ENCODE peak calls at places on chromosomes 12 and 14, in six cellular contexts. X, F, V, B, S and G are unnamed samples.

GRCh38 chr12:41264281-41264680 is 76.2 kb downstream of the PDZRN4 start:
- DNase-seq in V (no peak), F (no peak), X (peak; percentile 35), S (no peak), B (no peak), G (no peak)

GRCh38 chr12:108840605-108841328 is 16.6 kb downstream of the SSH1 start:
- DNase-seq in V (no peak), X (no peak), F (no peak), B (no peak), S (no peak), G (no peak)

GRCh38 chr12:53048780-53049401 is 974 bp upstream of the TNS2 start:
- DNase-seq in F (peak; percentile 70), V (peak; percentile 90), X (no peak), S (peak; percentile 51), B (no peak), G (no peak)

GRCh38 chr12:51922762-51923505 is 15.6 kb downstream of the ACVRL1 start:
- DNase-seq in X (peak; percentile 35), B (no peak), S (no peak), F (peak; percentile 74), V (peak; percentile 73), G (no peak)

GRCh38 chr14:105067140-105067968 is 2.1 kb upstream of the GPR132 start:
- DNase-seq in S (no peak), X (peak; percentile 30), V (no peak), B (no peak), F (no peak), G (no peak)

GRCh38 chr12:119695034-119695433 is 27.1 kb downstream of the PRKAB1 start:
- DNase-seq in V (no peak), S (no peak), F (no peak), X (peak; percentile 32), B (no peak), G (no peak)

GRCh38 chr12:67442347-67442841 is 173.2 kb downstream of the CAND1 start:
- DNase-seq in F (peak; percentile 72), B (no peak), S (no peak), V (peak; percentile 34), X (no peak), G (no peak)

GRCh38 chr14:90767899-90768298 is 48.3 kb downstream of the TTC7B start:
- DNase-seq in B (no peak), S (no peak), X (no peak), F (no peak), V (no peak), G (no peak)

GRCh38 chr14:68140111-68140741 is 320.6 kb downstream of the RAD51B start:
- DNase-seq in B (no peak), V (peak; percentile 72), S (peak; percentile 15), X (peak; percentile 99), F (peak; percentile 79), G (peak; percentile 72)

GRCh38 chr12:118404876-118405521 is 28.6 kb downstream of the SUDS3 start:
- DNase-seq in X (peak; percentile 85), F (peak; percentile 69), B (no peak), V (peak; percentile 48), S (peak; percentile 69), G (peak; percentile 73)

GRCh38 chr12:75489613-75490210 is 9.2 kb downstream of the GLIPR1 start:
- DNase-seq in V (no peak), X (peak; percentile 78), B (no peak), S (no peak), F (no peak), G (no peak)

GRCh38 chr14:51104467-51104866 is 9.6 kb upstream of the TRIM9 start:
- DNase-seq in B (no peak), V (no peak), X (no peak), F (no peak), S (no peak), G (no peak)

GRCh38 chr12:27474344-27474743 is 27.8 kb downstream of the SMCO2 start:
- DNase-seq in S (no peak), X (peak; percentile 82), B (no peak), F (no peak), V (no peak), G (no peak)

GRCh38 chr12:92759634-92760268 is 57.0 kb downstream of the PLEKHG7 start:
- DNase-seq in B (no peak), S (no peak), V (no peak), X (peak; percentile 85), F (no peak), G (peak; percentile 33)

GRCh38 chr14:76768671-76769500 is 7.6 kb downstream of the VASH1 start:
- DNase-seq in F (no peak), B (peak; percentile 62), X (no peak), V (no peak), S (no peak), G (no peak)

GRCh38 chr12:40552868-40553267 is 139.4 kb upstream of the CNTN1 start:
- DNase-seq in V (no peak), B (no peak), S (no peak), X (peak; percentile 47), F (no peak), G (no peak)

GRCh38 chr12:50597200-50598195 is 92.7 kb downstream of the DIP2B start:
- DNase-seq in X (peak; percentile 83), B (no peak), S (no peak), F (peak; percentile 10), V (no peak), G (peak; percentile 14)

GRCh38 chr12:4392223-4392742 is 12.8 kb upstream of the FGF23 start:
- DNase-seq in V (peak; percentile 59), X (no peak), B (no peak), F (no peak), S (no peak), G (no peak)

GRCh38 chr12:93883436-93884154 is 206.4 kb downstream of the CRADD start:
- DNase-seq in S (no peak), V (no peak), B (no peak), X (peak; percentile 19), F (no peak), G (no peak)

GRCh38 chr12:92055877-92056276 is 89.8 kb downstream of the BTG1 start:
- DNase-seq in X (peak; percentile 84), B (no peak), V (no peak), F (peak; percentile 52), S (no peak), G (peak; percentile 60)

DNA sequence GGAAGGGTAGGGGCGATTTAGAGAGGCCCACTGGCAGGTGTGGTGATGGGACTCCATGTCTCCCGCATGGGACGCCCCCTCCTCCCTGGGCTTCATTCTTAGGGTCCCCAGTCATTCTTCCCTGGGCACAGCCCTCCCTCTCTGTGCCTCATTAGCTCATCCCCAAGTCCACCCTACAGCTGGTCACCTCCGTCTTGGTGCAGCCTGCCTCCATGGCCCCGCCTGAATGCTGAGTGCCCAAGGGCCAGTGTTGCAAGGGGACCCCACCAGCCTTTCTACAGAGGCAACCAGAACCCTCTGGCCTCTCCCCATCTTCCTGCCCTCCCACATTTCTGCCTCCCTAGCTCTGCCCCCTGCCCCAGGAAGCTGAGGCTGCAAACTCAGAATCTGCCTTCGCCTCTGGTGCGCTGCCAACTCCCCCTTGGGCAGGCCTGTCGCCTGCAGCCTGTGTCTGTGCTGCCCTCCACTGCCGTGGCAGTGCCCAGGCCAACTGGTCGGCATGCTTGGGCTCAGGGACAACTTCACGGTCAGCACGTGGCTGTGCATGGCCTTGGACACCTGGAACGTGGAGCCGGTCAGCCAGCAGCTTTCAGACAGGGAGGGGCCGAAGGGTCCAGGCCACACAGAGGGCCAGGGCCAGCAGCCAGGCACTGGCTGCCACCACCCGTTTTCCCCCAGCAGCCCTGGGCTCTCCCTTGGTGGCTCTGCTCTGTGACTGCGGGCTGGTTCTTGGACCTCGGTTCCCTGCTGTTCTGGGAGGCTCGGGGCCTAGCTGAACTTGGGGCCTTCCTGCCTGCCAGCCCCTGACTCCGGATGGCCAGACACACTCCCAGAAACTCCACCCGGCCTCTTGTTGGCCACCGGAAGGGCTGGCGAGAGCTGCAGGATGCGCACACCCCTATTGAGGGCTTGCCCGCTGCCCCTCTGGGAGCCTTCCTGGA is 33.9 kb upstream of the PPP1R13B start:
- DNase-seq in X (no peak), S (no peak), B (no peak), F (peak; percentile 95), V (peak; percentile 41), G (no peak)
- TF ChIP-seq CTCF in X (no peak), S (no peak), B (no peak), F (no peak), V (no peak), G (no peak)

GRCh38 chr12:104890463-104891096 is 67.5 kb downstream of the SLC41A2 start:
- DNase-seq in X (no peak), F (no peak), V (no peak), B (no peak), S (no peak), G (no peak)

GRCh38 chr12:104889735-104890134 is 68.4 kb downstream of the SLC41A2 start:
- DNase-seq in B (no peak), V (no peak), X (no peak), S (no peak), F (no peak), G (no peak)

GRCh38 chr12:104886418-104887401 is 71.4 kb downstream of the SLC41A2 start:
- DNase-seq in S (no peak), B (no peak), V (no peak), F (no peak), X (peak; percentile 84), G (no peak)

GRCh38 chr12:104888892-104889291 is 69.2 kb downstream of the SLC41A2 start:
- DNase-seq in V (no peak), B (no peak), X (no peak), F (no peak), S (no peak), G (no peak)

DNA sequence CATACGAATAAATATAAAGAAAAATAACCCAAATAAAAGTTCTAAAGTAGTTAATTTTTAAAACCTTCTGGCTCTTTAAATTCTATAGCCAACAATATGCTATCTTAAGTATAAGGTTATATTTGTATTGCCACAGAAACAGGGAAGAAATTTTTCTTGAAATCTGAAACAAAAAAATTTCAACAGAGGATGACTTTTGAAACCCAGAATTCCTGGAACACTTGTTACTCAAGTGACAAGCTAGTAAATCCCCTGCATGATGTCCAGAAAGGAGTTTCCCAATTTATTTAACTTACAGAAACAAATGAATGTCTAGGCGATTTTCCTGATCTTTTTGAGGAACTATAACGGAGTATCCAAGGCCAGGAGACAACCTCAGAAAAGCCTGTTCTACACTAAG is 69.6 kb downstream of the SLC41A2 start:
- DNase-seq in V (no peak), F (no peak), X (no peak), B (no peak), S (no peak), G (no peak)
- TF ChIP-seq CTCF in V (no peak), F (no peak), X (no peak), B (no peak), S (no peak), G (no peak)

DNA sequence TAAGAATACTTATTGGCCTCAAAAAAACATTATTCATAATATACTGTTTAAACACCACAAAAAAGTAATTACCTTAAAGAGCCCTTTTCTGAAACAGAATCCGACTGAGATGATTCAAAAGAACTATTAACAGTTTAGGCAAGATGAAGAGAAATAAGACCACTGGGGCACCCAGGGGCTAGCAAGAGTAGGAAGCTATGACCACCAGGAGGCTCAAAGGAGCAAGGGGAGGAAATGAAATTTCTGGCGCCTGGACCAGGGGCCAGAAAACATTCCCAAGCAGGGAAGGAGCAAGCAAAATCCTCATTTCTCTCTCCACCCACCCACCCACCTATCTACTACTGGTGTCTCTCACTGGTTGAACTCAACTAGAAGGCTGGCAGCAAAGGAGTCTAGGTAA is 6.3 kb upstream of the DCAF4 start:
- DNase-seq in V (no peak), B (no peak), X (no peak), S (no peak), F (no peak), G (no peak)
- TF ChIP-seq CTCF in V (no peak), B (peak; percentile 45), X (peak; percentile 54), S (no peak), F (no peak), G (no peak)

DNA sequence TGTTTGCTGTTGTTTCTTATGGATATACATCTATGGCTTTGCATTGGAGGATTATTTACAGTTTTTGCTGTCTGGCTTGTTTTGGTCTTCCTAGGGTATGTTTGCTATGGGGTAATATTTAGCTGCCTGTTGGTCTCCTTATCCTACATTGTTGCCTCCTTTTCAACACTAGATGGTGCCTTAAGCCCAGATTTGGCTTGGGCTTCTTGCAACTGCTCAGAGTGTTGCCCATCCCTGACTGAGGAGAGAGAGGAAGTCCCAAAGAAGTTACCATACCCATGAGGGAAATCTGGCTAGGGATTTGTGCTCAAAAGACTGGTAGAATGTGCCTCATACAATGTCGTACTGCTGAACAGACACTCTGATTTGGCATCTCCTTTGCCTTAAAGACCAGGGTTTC is 94.6 kb upstream of the MUCL1 start:
- DNase-seq in B (no peak), S (peak; percentile 19), V (no peak), F (peak; percentile 21), X (peak; percentile 73), G (peak; percentile 50)
- TF ChIP-seq CTCF in B (peak; percentile 65), S (peak; percentile 47), V (no peak), F (no peak), X (peak; percentile 80), G (peak; percentile 18)